ENCODE peak calls at places on chromosome 7, in six cellular contexts. One of them, this sample, is unnamed.

GRCh38 chr7:47195641-47196040 is 386.3 kb downstream of the TNS3 start:
- DNase-seq in tibial nerve: no peak
- DNase-seq in spleen: no peak
- DNase-seq in adrenal gland: no peak
- DNase-seq in esophagus muscularis mucosa: no peak
- DNase-seq in IMR-90: no peak
- DNase-seq in this sample: no peak

GRCh38 chr7:45258533-45259226 is 101.1 kb downstream of the RAMP3 start:
- DNase-seq in tibial nerve: no peak
- DNase-seq in spleen: no peak
- DNase-seq in adrenal gland: no peak
- DNase-seq in esophagus muscularis mucosa: peak; percentile 34
- DNase-seq in IMR-90: no peak
- DNase-seq in this sample: no peak

GRCh38 chr7:98249106-98249505 is 2.9 kb downstream of the TECPR1 start:
- DNase-seq in tibial nerve: no peak
- DNase-seq in spleen: no peak
- DNase-seq in adrenal gland: no peak
- DNase-seq in esophagus muscularis mucosa: no peak
- DNase-seq in IMR-90: no peak
- DNase-seq in this sample: no peak

GRCh38 chr7:30780909-30781308 is 9.7 kb downstream of the MINDY4 start:
- DNase-seq in tibial nerve: no peak
- DNase-seq in spleen: no peak
- DNase-seq in adrenal gland: no peak
- DNase-seq in esophagus muscularis mucosa: no peak
- DNase-seq in IMR-90: no peak
- DNase-seq in this sample: no peak

GRCh38 chr7:31067491-31067890 is 15.4 kb downstream of the ADCYAP1R1 start:
- DNase-seq in tibial nerve: no peak
- DNase-seq in spleen: no peak
- DNase-seq in adrenal gland: no peak
- DNase-seq in esophagus muscularis mucosa: no peak
- DNase-seq in IMR-90: no peak
- DNase-seq in this sample: peak; percentile 8

GRCh38 chr7:13457790-13458189 is 531.7 kb downstream of the ETV1 start:
- DNase-seq in tibial nerve: no peak
- DNase-seq in spleen: no peak
- DNase-seq in adrenal gland: no peak
- DNase-seq in esophagus muscularis mucosa: no peak
- DNase-seq in IMR-90: no peak
- DNase-seq in this sample: no peak

GRCh38 chr7:88184848-88185304 is 35.0 kb downstream of the SRI start:
- DNase-seq in tibial nerve: no peak
- DNase-seq in spleen: no peak
- DNase-seq in adrenal gland: peak; percentile 28
- DNase-seq in esophagus muscularis mucosa: no peak
- DNase-seq in IMR-90: peak; percentile 12
- DNase-seq in this sample: no peak

GRCh38 chr7:45325378-45325777 is 167.8 kb downstream of the RAMP3 start:
- DNase-seq in tibial nerve: no peak
- DNase-seq in spleen: no peak
- DNase-seq in adrenal gland: no peak
- DNase-seq in esophagus muscularis mucosa: no peak
- DNase-seq in IMR-90: no peak
- DNase-seq in this sample: no peak

DNA sequence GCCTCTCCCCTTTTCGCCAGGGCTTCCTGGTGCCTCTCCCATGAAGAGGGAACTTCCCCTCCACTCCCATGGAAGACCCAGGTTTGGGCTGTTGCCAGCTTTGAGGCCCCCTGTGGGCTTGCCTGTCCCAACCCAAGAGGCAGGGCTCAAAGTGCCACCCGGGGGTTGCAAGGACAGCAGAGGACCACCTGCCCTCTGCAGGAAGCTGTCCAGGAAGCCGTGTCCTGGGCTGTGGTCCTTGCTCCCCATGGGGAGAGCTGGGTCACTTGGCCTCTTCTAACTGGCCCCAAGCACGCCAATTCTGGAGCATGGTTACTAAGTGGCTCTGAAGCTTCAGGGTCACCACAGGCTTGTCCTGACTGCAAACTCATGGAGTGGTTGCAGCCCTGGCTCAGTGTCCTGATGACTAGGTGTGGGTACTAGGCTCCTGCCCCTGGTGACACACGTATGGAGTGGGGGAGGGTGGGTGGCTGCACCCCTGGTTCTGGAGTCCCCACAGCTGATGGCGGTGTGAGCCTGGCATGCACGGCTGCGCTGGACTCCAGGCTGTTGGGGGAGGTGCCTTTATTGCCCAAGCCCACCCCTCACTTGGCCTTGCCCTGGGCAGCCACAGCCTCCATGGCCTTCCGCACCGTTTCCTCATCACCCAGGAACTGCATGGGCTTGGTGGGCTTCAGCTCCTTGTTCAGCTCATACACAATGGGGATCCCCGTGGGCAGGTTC is 3.0 kb downstream of the PGAM2 start:
- DNase-seq in tibial nerve: no peak
- DNase-seq in spleen: peak; percentile 76
- DNase-seq in adrenal gland: peak; percentile 52
- DNase-seq in esophagus muscularis mucosa: no peak
- DNase-seq in IMR-90: no peak
- DNase-seq in this sample: peak; percentile 46
- TF ChIP-seq POLR2A in tibial nerve: no peak
- TF ChIP-seq POLR2A in spleen: no peak
- TF ChIP-seq POLR2A in adrenal gland: no peak
- TF ChIP-seq POLR2A in esophagus muscularis mucosa: no peak
- TF ChIP-seq POLR2A in IMR-90: no peak
- TF ChIP-seq POLR2A in this sample: no peak

GRCh38 chr7:101168412-101169049 is 3.2 kb upstream of the VGF start:
- DNase-seq in tibial nerve: no peak
- DNase-seq in spleen: no peak
- DNase-seq in adrenal gland: no peak
- DNase-seq in esophagus muscularis mucosa: no peak
- DNase-seq in IMR-90: no peak
- DNase-seq in this sample: no peak

GRCh38 chr7:101166909-101167644 is 1.7 kb upstream of the VGF start:
- DNase-seq in tibial nerve: no peak
- DNase-seq in spleen: no peak
- DNase-seq in adrenal gland: no peak
- DNase-seq in esophagus muscularis mucosa: no peak
- DNase-seq in IMR-90: peak; percentile 65
- DNase-seq in this sample: no peak

GRCh38 chr7:101166603-101166908 is 1.2 kb upstream of the VGF start:
- DNase-seq in tibial nerve: no peak
- DNase-seq in spleen: no peak
- DNase-seq in adrenal gland: no peak
- DNase-seq in esophagus muscularis mucosa: no peak
- DNase-seq in IMR-90: no peak
- DNase-seq in this sample: no peak

GRCh38 chr7:101169110-101169837 is 3.9 kb upstream of the VGF start:
- DNase-seq in tibial nerve: no peak
- DNase-seq in spleen: no peak
- DNase-seq in adrenal gland: no peak
- DNase-seq in esophagus muscularis mucosa: no peak
- DNase-seq in IMR-90: no peak
- DNase-seq in this sample: no peak

GRCh38 chr7:101167645-101168411 is 2.5 kb upstream of the VGF start:
- DNase-seq in tibial nerve: no peak
- DNase-seq in spleen: no peak
- DNase-seq in adrenal gland: no peak
- DNase-seq in esophagus muscularis mucosa: no peak
- DNase-seq in IMR-90: no peak
- DNase-seq in this sample: no peak
- H3K4me1 ChIP-seq in tibial nerve: peaks cover 48% of the 10 kb centered on the region
- H3K4me1 ChIP-seq in spleen: peaks cover 71% of the 10 kb centered on the region
- H3K4me1 ChIP-seq in adrenal gland: peaks cover 37% of the 10 kb centered on the region
- H3K4me1 ChIP-seq in esophagus muscularis mucosa: peaks cover 60% of the 10 kb centered on the region
- H3K4me1 ChIP-seq in IMR-90: peaks cover 22% of the 10 kb centered on the region
- H3K4me1 ChIP-seq in this sample: peaks cover 3% of the 10 kb centered on the region

DNA sequence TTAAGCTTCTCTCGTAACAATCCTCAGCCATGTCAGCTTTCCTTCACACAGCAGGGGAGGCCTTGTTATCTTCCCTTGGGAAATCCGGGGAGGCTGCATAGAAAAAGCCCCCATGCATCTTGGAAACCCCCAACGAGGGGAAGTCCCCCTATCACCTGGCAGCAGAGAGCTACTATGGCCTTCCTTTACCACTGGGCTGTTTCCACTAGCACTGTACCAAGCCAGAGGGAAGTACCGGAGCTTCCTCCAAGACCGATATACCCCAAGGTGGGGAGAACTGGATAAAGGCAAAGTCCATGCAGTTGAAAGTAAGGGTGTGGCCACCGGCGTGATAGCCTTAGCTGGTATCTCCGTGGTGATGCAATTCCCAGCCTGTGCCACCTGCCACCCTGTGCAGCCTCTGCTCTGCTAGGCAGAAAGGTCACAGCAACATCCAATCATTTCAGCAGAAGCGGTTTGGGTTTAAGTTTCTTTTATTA is 4.4 kb upstream of the CLIP2 start:
- DNase-seq in tibial nerve: no peak
- DNase-seq in spleen: no peak
- DNase-seq in adrenal gland: no peak
- DNase-seq in esophagus muscularis mucosa: no peak
- DNase-seq in IMR-90: no peak
- DNase-seq in this sample: peak; percentile 90
- TF ChIP-seq POLR2A in tibial nerve: no peak
- TF ChIP-seq POLR2A in spleen: no peak
- TF ChIP-seq POLR2A in adrenal gland: no peak
- TF ChIP-seq POLR2A in esophagus muscularis mucosa: no peak
- TF ChIP-seq POLR2A in IMR-90: no peak
- TF ChIP-seq POLR2A in this sample: peak; percentile 64

GRCh38 chr7:93211228-93211818 is 14.9 kb downstream of the HEPACAM2 start:
- DNase-seq in tibial nerve: no peak
- DNase-seq in spleen: no peak
- DNase-seq in adrenal gland: no peak
- DNase-seq in esophagus muscularis mucosa: no peak
- DNase-seq in IMR-90: no peak
- DNase-seq in this sample: no peak
- H3K4me1 ChIP-seq in tibial nerve: no peaks in the 10 kb centered on the region
- H3K4me1 ChIP-seq in spleen: no peaks in the 10 kb centered on the region
- H3K4me1 ChIP-seq in adrenal gland: no peaks in the 10 kb centered on the region
- H3K4me1 ChIP-seq in esophagus muscularis mucosa: no peaks in the 10 kb centered on the region
- H3K4me1 ChIP-seq in IMR-90: no peaks in the 10 kb centered on the region
- H3K4me1 ChIP-seq in this sample: no peaks in the 10 kb centered on the region